ENCODE peak calls at places on chromosome 18, in nine cellular contexts. One of them, this sample, is unnamed.

GRCh38 chr18:57107141-57107832 is 39.6 kb upstream of the BOD1L2 start:
- DNase-seq in H7: peak
- DNase-seq in stimulated activated naive B cell treated with anti-CD40 and anti-IgM and Interleukin-4, amounts not matched to agents 10 μg/mL and 1 μg/mL and 100 μg/mL, for 72 hours: no peak
- DNase-seq in NCI-H774: no peak
- DNase-seq in adipocyte: peak
- DNase-seq in EL: peak
- DNase-seq in nucleus accumbens: no peak
- DNase-seq in HepG2: peak
- DNase-seq in smooth muscle cell of the brain vasculature: peak
- DNase-seq in this sample: no peak

GRCh38 chr18:38019292-38019691 is 453.7 kb upstream of the CELF4 start:
- DNase-seq in smooth muscle cell of the brain vasculature: no peak
- DNase-seq in stimulated activated naive B cell treated with anti-CD40 and anti-IgM and Interleukin-4, amounts not matched to agents 10 μg/mL and 1 μg/mL and 100 μg/mL, for 72 hours: no peak
- DNase-seq in adipocyte: no peak
- DNase-seq in NCI-H774: no peak
- DNase-seq in HepG2: no peak
- DNase-seq in nucleus accumbens: no peak
- DNase-seq in H7: no peak
- DNase-seq in EL: no peak
- DNase-seq in this sample: no peak

GRCh38 chr18:8730080-8730827 is 24.9 kb downstream of the MTCL1 start:
- DNase-seq in NCI-H774: peak
- DNase-seq in smooth muscle cell of the brain vasculature: peak
- DNase-seq in adipocyte: no peak
- DNase-seq in nucleus accumbens: no peak
- DNase-seq in stimulated activated naive B cell treated with anti-CD40 and anti-IgM and Interleukin-4, amounts not matched to agents 10 μg/mL and 1 μg/mL and 100 μg/mL, for 72 hours: no peak
- DNase-seq in HepG2: peak
- DNase-seq in H7: no peak
- DNase-seq in EL: peak
- DNase-seq in this sample: no peak

GRCh38 chr18:66495844-66496243 is 108.0 kb downstream of the CDH19 start:
- DNase-seq in H7: peak
- DNase-seq in EL: no peak
- DNase-seq in nucleus accumbens: peak
- DNase-seq in smooth muscle cell of the brain vasculature: no peak
- DNase-seq in adipocyte: no peak
- DNase-seq in HepG2: peak
- DNase-seq in NCI-H774: peak
- DNase-seq in stimulated activated naive B cell treated with anti-CD40 and anti-IgM and Interleukin-4, amounts not matched to agents 10 μg/mL and 1 μg/mL and 100 μg/mL, for 72 hours: peak
- DNase-seq in this sample: peak

GRCh38 chr18:64785686-64786085 is 636.8 kb upstream of the LINC00305 start:
- DNase-seq in EL: no peak
- DNase-seq in H7: no peak
- DNase-seq in nucleus accumbens: no peak
- DNase-seq in stimulated activated naive B cell treated with anti-CD40 and anti-IgM and Interleukin-4, amounts not matched to agents 10 μg/mL and 1 μg/mL and 100 μg/mL, for 72 hours: peak
- DNase-seq in NCI-H774: no peak
- DNase-seq in HepG2: no peak
- DNase-seq in adipocyte: no peak
- DNase-seq in smooth muscle cell of the brain vasculature: no peak
- DNase-seq in this sample: no peak

GRCh38 chr18:25561923-25562322 is 210.0 kb upstream of the ZNF521 start:
- DNase-seq in stimulated activated naive B cell treated with anti-CD40 and anti-IgM and Interleukin-4, amounts not matched to agents 10 μg/mL and 1 μg/mL and 100 μg/mL, for 72 hours: no peak
- DNase-seq in EL: peak
- DNase-seq in H7: peak
- DNase-seq in HepG2: peak
- DNase-seq in nucleus accumbens: no peak
- DNase-seq in NCI-H774: no peak
- DNase-seq in smooth muscle cell of the brain vasculature: no peak
- DNase-seq in adipocyte: peak
- DNase-seq in this sample: no peak

GRCh38 chr18:3478262-3478978 is 28.4 kb downstream of the TGIF1 start:
- DNase-seq in adipocyte: no peak
- DNase-seq in smooth muscle cell of the brain vasculature: no peak
- DNase-seq in stimulated activated naive B cell treated with anti-CD40 and anti-IgM and Interleukin-4, amounts not matched to agents 10 μg/mL and 1 μg/mL and 100 μg/mL, for 72 hours: no peak
- DNase-seq in NCI-H774: no peak
- DNase-seq in H7: no peak
- DNase-seq in EL: no peak
- DNase-seq in HepG2: no peak
- DNase-seq in nucleus accumbens: no peak
- DNase-seq in this sample: no peak

GRCh38 chr18:6256521-6256920 is 158.2 kb downstream of the L3MBTL4 start:
- DNase-seq in HepG2: no peak
- DNase-seq in EL: no peak
- DNase-seq in NCI-H774: no peak
- DNase-seq in stimulated activated naive B cell treated with anti-CD40 and anti-IgM and Interleukin-4, amounts not matched to agents 10 μg/mL and 1 μg/mL and 100 μg/mL, for 72 hours: no peak
- DNase-seq in nucleus accumbens: no peak
- DNase-seq in smooth muscle cell of the brain vasculature: no peak
- DNase-seq in H7: no peak
- DNase-seq in adipocyte: no peak
- DNase-seq in this sample: no peak

GRCh38 chr18:2510416-2510815 is 60.9 kb downstream of the METTL4 start:
- DNase-seq in nucleus accumbens: no peak
- DNase-seq in HepG2: no peak
- DNase-seq in NCI-H774: no peak
- DNase-seq in stimulated activated naive B cell treated with anti-CD40 and anti-IgM and Interleukin-4, amounts not matched to agents 10 μg/mL and 1 μg/mL and 100 μg/mL, for 72 hours: no peak
- DNase-seq in EL: no peak
- DNase-seq in H7: no peak
- DNase-seq in smooth muscle cell of the brain vasculature: no peak
- DNase-seq in adipocyte: no peak
- DNase-seq in this sample: no peak

GRCh38 chr18:13570856-13571495 is 155.4 kb downstream of the FAM210A start:
- DNase-seq in H7: no peak
- DNase-seq in EL: no peak
- DNase-seq in adipocyte: peak
- DNase-seq in stimulated activated naive B cell treated with anti-CD40 and anti-IgM and Interleukin-4, amounts not matched to agents 10 μg/mL and 1 μg/mL and 100 μg/mL, for 72 hours: no peak
- DNase-seq in nucleus accumbens: no peak
- DNase-seq in HepG2: no peak
- DNase-seq in smooth muscle cell of the brain vasculature: no peak
- DNase-seq in NCI-H774: no peak
- DNase-seq in this sample: no peak

GRCh38 chr18:3008546-3008945 is 4.4 kb downstream of the LPIN2 start:
- DNase-seq in HepG2: no peak
- DNase-seq in adipocyte: peak
- DNase-seq in NCI-H774: no peak
- DNase-seq in H7: no peak
- DNase-seq in stimulated activated naive B cell treated with anti-CD40 and anti-IgM and Interleukin-4, amounts not matched to agents 10 μg/mL and 1 μg/mL and 100 μg/mL, for 72 hours: no peak
- DNase-seq in nucleus accumbens: no peak
- DNase-seq in EL: peak
- DNase-seq in smooth muscle cell of the brain vasculature: no peak
- DNase-seq in this sample: no peak

This sample was measured in NCI-H1436 treated with DMSO at 0.1 percent for 48 hours.